ENCODE peak calls at places on chromosomes 6 and 20, in ten cellular contexts. F, A, M, R, C, Y, Q, U, E and D are unnamed samples.

GRCh38 chr6:108163644-108164536 is 1.9 kb upstream of the NR2E1 start:
- DNase-seq in C (no peak), Q (no peak), F (no peak), E (no peak), U (no peak), R (no peak), M (no peak), A (no peak), Y (no peak), D (no peak)

GRCh38 chr6:15893556-15894253 is 230.9 kb upstream of the DTNBP1 start:
- DNase-seq in C (no peak), R (no peak), Q (no peak), M (peak), U (peak), A (no peak), Y (no peak), E (no peak), F (peak), D (no peak)

GRCh38 chr20:41654292-41654691 is 36.1 kb upstream of the CHD6 start:
- DNase-seq in E (no peak), U (no peak), Y (no peak), A (no peak), M (no peak), Q (no peak), C (no peak), F (no peak), R (no peak), D (no peak)

GRCh38 chr6:35686873-35687557 is 1.7 kb downstream of the FKBP5 start:
- DNase-seq in Q (no peak), R (no peak), M (peak), Y (no peak), E (no peak), U (no peak), F (no peak), A (no peak), C (no peak), D (no peak)

GRCh38 chr6:28125396-28125795 is 987 bp downstream of the ZSCAN16 start:
- DNase-seq in E (no peak), U (no peak), Y (no peak), F (no peak), M (no peak), Q (no peak), A (no peak), R (no peak), C (no peak), D (no peak)

GRCh38 chr6:108728826-108729225 is 119.4 kb upstream of the ARMC2 start:
- DNase-seq in C (no peak), F (peak), Q (no peak), A (no peak), M (no peak), E (no peak), R (no peak), U (no peak), Y (no peak), D (no peak)

GRCh38 chr6:157021267-157022021 is 244.3 kb downstream of the ARID1B start:
- DNase-seq in R (peak), Y (peak), A (peak), Q (peak), M (peak), C (peak), U (peak), F (peak), E (peak), D (peak)

GRCh38 chr20:19756756-19757486 is 1.1 kb upstream of the RIN2 start:
- DNase-seq in R (no peak), Q (no peak), Y (no peak), M (no peak), A (no peak), C (no peak), F (no peak), U (peak), E (no peak), D (no peak)

GRCh38 chr6:33091957-33092356 is 16.2 kb downstream of the HLA-DPB1 start:
- DNase-seq in Q (peak), E (peak), M (peak), U (peak), F (peak), R (peak), C (no peak), A (no peak), Y (no peak), D (peak)
- TF ChIP-seq CTCF in Q (peak), E (peak), M (peak), U (peak), F (no peak), R (peak), C (peak), A (no peak), Y (peak), D (peak)

DNA sequence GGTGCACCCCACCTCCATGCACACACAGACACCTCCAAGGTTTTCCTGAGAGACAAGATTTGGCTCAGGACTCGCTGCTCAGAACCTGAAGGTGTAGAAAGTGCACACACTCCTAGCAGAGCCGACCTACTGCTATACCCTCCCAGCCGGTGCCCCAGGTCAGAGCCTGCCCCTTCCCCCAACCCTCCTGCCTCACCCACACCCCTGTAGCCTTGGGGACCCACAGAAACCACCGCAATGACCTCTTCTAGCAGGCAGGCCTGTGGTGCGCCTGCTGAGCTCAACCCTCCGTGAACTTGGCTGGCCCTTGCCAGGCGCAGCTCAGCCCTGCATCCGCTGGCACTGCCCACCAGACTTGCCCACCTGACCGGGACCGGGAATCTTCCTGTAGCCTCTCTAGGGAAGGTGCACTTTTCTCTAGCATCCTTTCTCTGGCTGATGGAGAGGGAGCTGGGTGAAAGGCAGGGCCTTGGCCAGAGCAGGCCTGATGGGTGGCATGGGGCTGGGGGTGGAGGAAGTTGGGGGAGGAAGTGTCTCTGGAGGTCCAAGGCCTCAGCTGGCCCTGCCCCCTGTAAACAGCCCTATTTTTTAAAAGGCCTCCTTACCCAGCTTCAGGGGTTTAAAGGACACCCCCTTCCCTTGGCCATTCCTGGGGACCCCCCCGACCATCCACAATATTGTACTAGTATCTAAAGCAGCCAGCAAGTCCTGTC is 36.9 kb upstream of the SLCO4A1 start:
- DNase-seq in R (no peak), A (no peak), C (no peak), Y (peak), F (no peak), E (no peak), U (no peak), Q (no peak), M (no peak), D (no peak)
- TF ChIP-seq CTCF in R (no peak), A (no peak), C (no peak), Y (no peak), F (no peak), E (no peak), U (no peak), Q (no peak), M (no peak), D (no peak)

GRCh38 chr20:48419173-48419572 is 408.6 kb downstream of the PREX1 start:
- DNase-seq in Q (no peak), C (no peak), R (no peak), A (no peak), E (no peak), M (no peak), U (no peak), F (no peak), Y (no peak), D (no peak)

GRCh38 chr20:48425776-48426175 is 402.0 kb downstream of the PREX1 start:
- DNase-seq in Y (no peak), U (no peak), A (no peak), Q (no peak), F (no peak), C (no peak), R (no peak), M (no peak), E (no peak), D (no peak)

GRCh38 chr20:48422242-48422960 is 405.4 kb downstream of the PREX1 start:
- DNase-seq in M (no peak), U (no peak), Q (no peak), Y (no peak), C (no peak), R (no peak), F (no peak), A (no peak), E (no peak), D (no peak)

GRCh38 chr20:48416002-48416401 is 411.8 kb downstream of the PREX1 start:
- DNase-seq in Q (no peak), A (no peak), C (no peak), R (no peak), F (no peak), Y (no peak), E (no peak), U (no peak), M (no peak), D (no peak)

GRCh38 chr20:48421547-48421946 is 406.3 kb downstream of the PREX1 start:
- DNase-seq in M (peak), C (no peak), Q (no peak), F (no peak), Y (no peak), U (peak), R (no peak), A (no peak), E (no peak), D (no peak)
- TF ChIP-seq CTCF in M (no peak), C (no peak), Q (no peak), F (peak), Y (no peak), U (peak), R (no peak), A (no peak), E (no peak), D (no peak)

GRCh38 chr6:25165817-25166216 is 113.4 kb upstream of the CARMIL1 start:
- DNase-seq in Q (no peak), Y (no peak), R (no peak), M (no peak), U (no peak), C (no peak), E (no peak), A (no peak), F (no peak), D (no peak)
- TF ChIP-seq CTCF in Q (no peak), Y (no peak), R (no peak), M (no peak), U (no peak), C (no peak), E (no peak), A (no peak), F (no peak), D (no peak)

DNA sequence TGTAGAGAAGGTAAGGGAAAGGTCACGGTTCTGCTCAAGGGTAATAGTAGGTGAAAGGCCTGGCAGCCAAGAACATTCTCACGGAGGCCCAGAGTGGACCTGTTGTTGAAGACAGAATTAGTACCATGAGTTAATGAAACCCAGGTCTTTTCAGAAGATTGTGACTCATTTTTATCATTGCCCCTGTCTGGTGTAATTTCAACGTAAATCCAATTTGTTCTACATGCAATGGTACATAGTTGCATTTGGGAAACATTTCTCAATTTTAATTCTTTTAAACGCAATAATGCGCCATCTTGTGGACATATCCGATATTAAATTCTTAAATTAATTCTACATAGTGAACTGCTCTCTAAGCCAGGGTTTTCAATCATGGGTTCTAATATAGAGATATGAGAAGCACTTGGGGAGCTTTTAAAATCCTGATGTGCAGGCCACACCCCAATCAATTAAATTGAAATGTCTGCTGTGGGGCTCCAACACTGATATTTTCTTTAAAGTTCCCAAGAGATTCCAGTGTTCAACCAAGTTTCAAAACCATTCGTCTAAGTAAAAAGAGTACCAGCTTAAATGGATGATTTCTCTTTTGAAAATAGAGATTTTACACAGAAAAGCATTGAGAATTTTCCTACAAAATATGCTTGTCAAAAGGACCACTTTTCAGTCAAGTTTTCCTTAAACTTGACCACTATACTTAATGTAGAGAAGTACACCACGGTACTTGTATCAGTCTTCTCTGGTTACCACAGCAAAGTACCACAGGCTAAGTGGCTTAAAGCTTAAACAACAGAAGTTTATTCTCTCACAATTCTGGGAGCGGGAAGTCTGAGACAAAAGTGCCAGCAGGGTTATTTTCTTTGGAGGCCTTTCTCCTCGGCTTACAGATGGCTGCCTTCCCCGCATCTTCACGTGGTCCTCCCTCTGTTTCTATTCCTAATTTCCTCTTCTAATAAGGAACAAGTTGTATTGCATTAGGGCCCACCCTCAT is 257.6 kb downstream of the PLCB1 start:
- DNase-seq in Q (no peak), M (peak), E (no peak), Y (no peak), A (no peak), U (peak), F (peak), R (no peak), C (no peak), D (no peak)
- TF ChIP-seq CTCF in Q (peak), M (peak), E (peak), Y (peak), A (peak), U (peak), F (peak), R (peak), C (peak), D (peak)